ENCODE peak calls at places on chromosomes 16 and 17, in four cellular contexts. B, D, W and I are unnamed samples.

GRCh38 chr16:87582221-87582965 is 19.9 kb upstream of the JPH3 start:
- DNase-seq in B (peak; percentile 80), D (no peak), W (peak; percentile 95), I (no peak)

GRCh38 chr17:81582341-81582740 is 30.2 kb upstream of the FAAP100 start:
- DNase-seq in B (no peak), D (no peak), W (peak; percentile 56), I (no peak)

GRCh38 chr17:28700278-28700677 is 11.4 kb downstream of the PROCA1 start:
- DNase-seq in B (no peak), D (no peak), W (no peak), I (no peak)

GRCh38 chr17:74842599-74843351 is 16.9 kb downstream of the GRIN2C start:
- DNase-seq in B (peak; percentile 62), D (peak; percentile 48), W (peak; percentile 66), I (no peak)

GRCh38 chr16:630815-631405 is at the start of gene WFIKKN1:
- DNase-seq in B (peak; percentile 45), D (peak; percentile 93), W (no peak), I (no peak)

GRCh38 chr16:77531741-77532140 is 96.9 kb upstream of the ADAMTS18 start:
- DNase-seq in B (no peak), D (no peak), W (peak; percentile 50), I (no peak)

GRCh38 chr17:40089085-40089895 is 11.1 kb downstream of the NR1D1 start:
- DNase-seq in B (peak; percentile 41), D (no peak), W (no peak), I (no peak)

GRCh38 chr16:15975172-15975571 is 25.8 kb downstream of the ABCC1 start:
- DNase-seq in B (no peak), D (no peak), W (peak; percentile 43), I (no peak)

GRCh38 chr17:17253445-17253844 is 16.5 kb upstream of the FLCN start:
- DNase-seq in B (no peak), D (no peak), W (no peak), I (no peak)

GRCh38 chr17:45742251-45742650 is 41.9 kb upstream of the CRHR1 start:
- DNase-seq in B (no peak), D (no peak), W (no peak), I (no peak)

GRCh38 chr16:57945740-57946138 is 25.2 kb downstream of the CNGB1 start:
- DNase-seq in B (no peak), D (no peak), W (peak; percentile 4), I (no peak)

GRCh38 chr17:62720126-62720850 is 87.8 kb downstream of the MARCHF10 start:
- DNase-seq in B (no peak), D (no peak), W (no peak), I (no peak)

GRCh38 chr17:49108318-49108717 is 24.3 kb upstream of the B4GALNT2 start:
- DNase-seq in B (no peak), D (no peak), W (peak; percentile 44), I (no peak)

GRCh38 chr17:79077587-79077986 is 3.0 kb downstream of the ENGASE start:
- DNase-seq in B (no peak), D (no peak), W (no peak), I (no peak)

GRCh38 chr17:38967290-38967738 is at the start of gene FBXO47:
- DNase-seq in B (peak; percentile 93), D (peak; percentile 46), W (peak; percentile 51), I (peak; percentile 64)

GRCh38 chr16:85167589-85168537 is 55.6 kb upstream of the CIBAR2 start:
- DNase-seq in B (no peak), D (no peak), W (no peak), I (no peak)

GRCh38 chr16:85171004-85171808 is 58.9 kb upstream of the CIBAR2 start:
- DNase-seq in B (no peak), D (no peak), W (no peak), I (no peak)

GRCh38 chr16:85168732-85169256 is 56.5 kb upstream of the CIBAR2 start:
- DNase-seq in B (peak; percentile 89), D (peak; percentile 69), W (no peak), I (no peak)

GRCh38 chr16:85170066-85171003 is 58.1 kb upstream of the CIBAR2 start:
- DNase-seq in B (no peak), D (no peak), W (no peak), I (no peak)

DNA sequence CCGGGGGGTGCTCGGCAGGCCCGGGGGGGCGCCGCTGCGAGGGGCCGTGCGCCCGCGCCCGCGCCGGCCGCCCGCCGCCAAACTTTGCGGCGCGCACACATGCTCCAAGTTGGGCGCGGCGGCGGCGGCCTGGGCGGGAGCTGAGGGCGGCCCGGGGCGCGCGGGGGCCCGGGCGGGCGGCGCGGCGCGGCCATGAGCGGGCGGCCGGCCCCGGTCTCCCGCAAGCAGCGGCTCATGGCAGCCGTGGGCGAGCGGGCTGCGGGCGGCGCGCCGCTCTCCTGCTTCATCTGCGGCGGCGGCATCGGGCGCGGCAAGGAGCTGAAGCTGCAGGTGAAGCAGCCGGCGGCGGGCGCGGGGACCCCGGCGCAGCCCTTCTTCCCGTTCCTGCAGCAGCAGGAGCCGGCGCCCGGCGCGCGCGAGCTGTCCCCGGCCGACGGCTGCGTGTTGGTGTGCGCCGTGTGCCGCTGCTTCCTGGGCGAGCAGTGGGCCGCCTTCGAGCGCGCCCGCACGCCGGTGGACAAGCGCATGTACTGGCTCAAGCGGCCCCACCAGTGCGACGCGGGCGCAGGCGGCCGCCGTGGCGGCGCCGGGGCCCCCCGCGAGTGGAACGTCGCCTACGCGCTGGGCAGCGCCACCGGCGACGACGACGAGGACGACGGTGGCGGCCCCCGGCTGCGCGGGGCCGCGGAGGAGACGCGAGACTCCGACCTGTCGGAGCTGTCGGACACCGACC is 57.2 kb upstream of the CIBAR2 start:
- DNase-seq in B (no peak), D (no peak), W (no peak), I (no peak)
- H3K27ac ChIP-seq in B (no peak overlapping the region), D (no peak overlapping the region), W (no peak overlapping the region), I (no peak overlapping the region)

GRCh38 chr17:55266958-55267688 is 2.4 kb downstream of the HLF start:
- DNase-seq in B (no peak), D (no peak), W (no peak), I (no peak)
- H3K27me3 ChIP-seq in B (no peaks in the 10 kb centered on the region), D (peaks cover 6% of the 10 kb centered on the region), W (peaks cover 67% of the 10 kb centered on the region), I (no peaks in the 10 kb centered on the region)

GRCh38 chr16:13833510-13833909 is 86.4 kb upstream of the ERCC4 start:
- DNase-seq in B (no peak), D (no peak), W (no peak), I (no peak)

GRCh38 chr16:13839577-13839976 is 80.4 kb upstream of the ERCC4 start:
- DNase-seq in B (no peak), D (no peak), W (no peak), I (no peak)

GRCh38 chr16:13835357-13835756 is 84.6 kb upstream of the ERCC4 start:
- DNase-seq in B (no peak), D (no peak), W (no peak), I (no peak)

GRCh38 chr16:13835935-13836334 is 84.0 kb upstream of the ERCC4 start:
- DNase-seq in B (no peak), D (no peak), W (no peak), I (no peak)
- H3K27ac ChIP-seq in B (no peak overlapping the region), D (no peak overlapping the region), W (no peak overlapping the region), I (no peak overlapping the region)

GRCh38 chr17:4790705-4791088 is 1.9 kb downstream of the GLTPD2 start:
- DNase-seq in B (no peak), D (no peak), W (no peak), I (no peak)

GRCh38 chr17:4788807-4789700 is at the start of gene GLTPD2:
- DNase-seq in B (no peak), D (peak; percentile 29), W (peak; percentile 33), I (no peak)

GRCh38 chr17:4788159-4788806 is 481 bp upstream of the GLTPD2 start:
- DNase-seq in B (no peak), D (no peak), W (no peak), I (no peak)

GRCh38 chr17:4789701-4789950 is 862 bp downstream of the GLTPD2 start:
- DNase-seq in B (no peak), D (no peak), W (no peak), I (no peak)

DNA sequence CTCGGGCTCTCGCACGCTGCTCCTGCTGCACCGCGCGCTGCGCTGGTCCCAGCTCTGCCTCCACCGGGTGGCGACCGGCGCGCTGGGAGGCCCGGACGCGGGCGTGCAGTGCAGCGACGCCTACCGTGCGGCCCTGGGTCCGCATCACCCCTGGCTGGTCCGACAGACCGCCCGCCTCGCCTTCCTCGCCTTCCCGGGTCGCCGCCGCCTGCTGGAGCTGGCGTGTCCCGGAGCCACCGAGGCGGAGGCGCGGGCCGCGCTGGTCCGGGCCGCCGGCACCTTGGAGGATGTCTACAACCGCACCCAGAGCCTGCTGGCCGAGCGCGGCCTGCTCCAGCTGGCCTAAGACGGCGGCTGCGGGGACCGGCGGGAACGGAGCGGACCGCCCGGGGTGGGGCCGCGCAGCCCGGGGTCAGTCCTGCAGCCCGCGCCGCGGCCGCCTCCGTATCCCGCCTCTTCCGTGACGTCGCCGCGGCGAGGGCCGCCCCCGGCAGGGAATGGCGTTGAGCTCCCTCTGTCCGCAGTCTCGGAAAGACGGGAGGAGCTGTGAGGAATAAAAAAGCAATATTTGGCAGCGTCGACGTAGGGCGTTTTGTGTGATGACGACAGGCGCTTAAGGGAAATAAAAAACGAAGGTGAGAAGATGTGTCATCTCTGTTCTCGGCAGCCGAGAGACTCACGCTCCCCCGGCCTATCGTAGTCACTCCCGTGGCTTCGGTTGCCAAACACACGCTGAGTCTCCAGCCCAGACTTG is 1.4 kb downstream of the GLTPD2 start:
- DNase-seq in B (peak; percentile 86), D (peak; percentile 83), W (peak; percentile 96), I (peak; percentile 59)
- H3K27me3 ChIP-seq in B (no peaks in the 10 kb centered on the region), D (peaks cover 4% of the 10 kb centered on the region), W (no peaks in the 10 kb centered on the region), I (peaks cover 15% of the 10 kb centered on the region)

GRCh38 chr16:70454221-70455034 is at the start of gene FCSK:
- DNase-seq in B (peak; percentile 67), D (peak; percentile 84), W (peak; percentile 82), I (peak; percentile 48)

GRCh38 chr16:70457446-70457845 is 3.1 kb downstream of the FCSK start:
- DNase-seq in B (no peak), D (no peak), W (no peak), I (no peak)

GRCh38 chr16:70455910-70456309 is 1.5 kb downstream of the FCSK start:
- DNase-seq in B (no peak), D (no peak), W (no peak), I (no peak)

GRCh38 chr16:70453891-70454220 is 539 bp upstream of the FCSK start:
- DNase-seq in B (no peak), D (peak; percentile 62), W (no peak), I (no peak)

GRCh38 chr16:70453117-70453890 is 1.1 kb upstream of the FCSK start:
- DNase-seq in B (no peak), D (no peak), W (no peak), I (no peak)
- H3K27ac ChIP-seq in B (no peak overlapping the region), D (no peak overlapping the region), W (peak overlapping the region; percentile 93), I (no peak overlapping the region)

GRCh38 chr17:1478418-1478817 is 14.1 kb downstream of the MYO1C start:
- DNase-seq in B (no peak), D (no peak), W (no peak), I (no peak)
- H3K27me3 ChIP-seq in B (no peaks in the 10 kb centered on the region), D (no peaks in the 10 kb centered on the region), W (no peaks in the 10 kb centered on the region), I (no peaks in the 10 kb centered on the region)